ENCODE peak calls at places on chromosomes 13 and 19, in nine cellular contexts. One of them, this sample, is unnamed.

GRCh38 chr19:29489182-29489951 is 36.4 kb upstream of the VSTM2B start:
- DNase-seq in type B pancreatic cell: no peak
- DNase-seq in NCI-H1092 treated with DMSO at 0.1 percent for 48 hours: no peak
- DNase-seq in HT-29: no peak
- DNase-seq in PC-3: no peak
- DNase-seq in retina: no peak
- DNase-seq in progenitor cell of endocrine pancreas: no peak
- DNase-seq in T-helper 2 cell: no peak
- DNase-seq in activated CD8-positive, alpha-beta memory T cell treated with anti-CD3 and anti-CD28 coated beads, Interleukin-2, amount 50 U/mL, for 48 hours: no peak
- DNase-seq in this sample: no peak

GRCh38 chr19:6372594-6373095 is at the start of gene ALKBH7:
- DNase-seq in activated CD8-positive, alpha-beta memory T cell treated with anti-CD3 and anti-CD28 coated beads, Interleukin-2, amount 50 U/mL, for 48 hours: peak
- DNase-seq in NCI-H1092 treated with DMSO at 0.1 percent for 48 hours: peak
- DNase-seq in type B pancreatic cell: peak
- DNase-seq in PC-3: peak
- DNase-seq in retina: peak
- DNase-seq in HT-29: peak
- DNase-seq in progenitor cell of endocrine pancreas: peak
- DNase-seq in T-helper 2 cell: peak
- DNase-seq in this sample: peak

GRCh38 chr19:44512326-44513298 is 12.3 kb upstream of the ZNF180 start:
- DNase-seq in activated CD8-positive, alpha-beta memory T cell treated with anti-CD3 and anti-CD28 coated beads, Interleukin-2, amount 50 U/mL, for 48 hours: peak
- DNase-seq in type B pancreatic cell: no peak
- DNase-seq in T-helper 2 cell: peak
- DNase-seq in NCI-H1092 treated with DMSO at 0.1 percent for 48 hours: peak
- DNase-seq in progenitor cell of endocrine pancreas: peak
- DNase-seq in PC-3: peak
- DNase-seq in retina: no peak
- DNase-seq in HT-29: peak
- DNase-seq in this sample: peak

GRCh38 chr13:23871616-23872220 is 17.5 kb downstream of the MIPEP start:
- DNase-seq in retina: peak
- DNase-seq in activated CD8-positive, alpha-beta memory T cell treated with anti-CD3 and anti-CD28 coated beads, Interleukin-2, amount 50 U/mL, for 48 hours: no peak
- DNase-seq in HT-29: peak
- DNase-seq in NCI-H1092 treated with DMSO at 0.1 percent for 48 hours: peak
- DNase-seq in progenitor cell of endocrine pancreas: no peak
- DNase-seq in T-helper 2 cell: no peak
- DNase-seq in type B pancreatic cell: no peak
- DNase-seq in PC-3: peak
- DNase-seq in this sample: no peak

GRCh38 chr19:7340959-7341837 is 7.5 kb upstream of the ARHGEF18 start:
- DNase-seq in NCI-H1092 treated with DMSO at 0.1 percent for 48 hours: peak
- DNase-seq in progenitor cell of endocrine pancreas: peak
- DNase-seq in activated CD8-positive, alpha-beta memory T cell treated with anti-CD3 and anti-CD28 coated beads, Interleukin-2, amount 50 U/mL, for 48 hours: peak
- DNase-seq in PC-3: peak
- DNase-seq in retina: peak
- DNase-seq in type B pancreatic cell: peak
- DNase-seq in HT-29: peak
- DNase-seq in T-helper 2 cell: peak
- DNase-seq in this sample: peak

GRCh38 chr13:44347301-44347700 is 26.3 kb upstream of the SERP2 start:
- DNase-seq in HT-29: no peak
- DNase-seq in PC-3: no peak
- DNase-seq in type B pancreatic cell: no peak
- DNase-seq in progenitor cell of endocrine pancreas: no peak
- DNase-seq in retina: no peak
- DNase-seq in NCI-H1092 treated with DMSO at 0.1 percent for 48 hours: no peak
- DNase-seq in activated CD8-positive, alpha-beta memory T cell treated with anti-CD3 and anti-CD28 coated beads, Interleukin-2, amount 50 U/mL, for 48 hours: no peak
- DNase-seq in T-helper 2 cell: no peak
- DNase-seq in this sample: no peak

GRCh38 chr13:51004111-51004865 is 94.7 kb downstream of the RNASEH2B start:
- DNase-seq in HT-29: no peak
- DNase-seq in retina: no peak
- DNase-seq in T-helper 2 cell: no peak
- DNase-seq in PC-3: no peak
- DNase-seq in type B pancreatic cell: no peak
- DNase-seq in activated CD8-positive, alpha-beta memory T cell treated with anti-CD3 and anti-CD28 coated beads, Interleukin-2, amount 50 U/mL, for 48 hours: no peak
- DNase-seq in progenitor cell of endocrine pancreas: no peak
- DNase-seq in NCI-H1092 treated with DMSO at 0.1 percent for 48 hours: no peak
- DNase-seq in this sample: no peak

GRCh38 chr13:105979586-105979985 is 555.9 kb downstream of the EFNB2 start:
- DNase-seq in HT-29: peak
- DNase-seq in retina: peak
- DNase-seq in activated CD8-positive, alpha-beta memory T cell treated with anti-CD3 and anti-CD28 coated beads, Interleukin-2, amount 50 U/mL, for 48 hours: no peak
- DNase-seq in type B pancreatic cell: no peak
- DNase-seq in NCI-H1092 treated with DMSO at 0.1 percent for 48 hours: peak
- DNase-seq in PC-3: peak
- DNase-seq in progenitor cell of endocrine pancreas: no peak
- DNase-seq in T-helper 2 cell: no peak
- DNase-seq in this sample: no peak

GRCh38 chr19:18225702-18226468 is at the start of gene PDE4C:
- DNase-seq in T-helper 2 cell: no peak
- DNase-seq in retina: peak
- DNase-seq in type B pancreatic cell: no peak
- DNase-seq in activated CD8-positive, alpha-beta memory T cell treated with anti-CD3 and anti-CD28 coated beads, Interleukin-2, amount 50 U/mL, for 48 hours: no peak
- DNase-seq in HT-29: no peak
- DNase-seq in PC-3: no peak
- DNase-seq in progenitor cell of endocrine pancreas: no peak
- DNase-seq in NCI-H1092 treated with DMSO at 0.1 percent for 48 hours: no peak
- DNase-seq in this sample: peak

GRCh38 chr13:106369858-106370257 is 165.6 kb downstream of the EFNB2 start:
- DNase-seq in progenitor cell of endocrine pancreas: no peak
- DNase-seq in type B pancreatic cell: no peak
- DNase-seq in HT-29: no peak
- DNase-seq in PC-3: no peak
- DNase-seq in T-helper 2 cell: no peak
- DNase-seq in retina: no peak
- DNase-seq in NCI-H1092 treated with DMSO at 0.1 percent for 48 hours: no peak
- DNase-seq in activated CD8-positive, alpha-beta memory T cell treated with anti-CD3 and anti-CD28 coated beads, Interleukin-2, amount 50 U/mL, for 48 hours: no peak
- DNase-seq in this sample: no peak

GRCh38 chr19:17468302-17469091 is 1.8 kb upstream of the SLC27A1 start:
- DNase-seq in type B pancreatic cell: no peak
- DNase-seq in retina: no peak
- DNase-seq in T-helper 2 cell: no peak
- DNase-seq in PC-3: no peak
- DNase-seq in activated CD8-positive, alpha-beta memory T cell treated with anti-CD3 and anti-CD28 coated beads, Interleukin-2, amount 50 U/mL, for 48 hours: no peak
- DNase-seq in NCI-H1092 treated with DMSO at 0.1 percent for 48 hours: no peak
- DNase-seq in progenitor cell of endocrine pancreas: no peak
- DNase-seq in HT-29: no peak
- DNase-seq in this sample: no peak

GRCh38 chr19:35643255-35644205 is 2.0 kb downstream of the ETV2 start:
- DNase-seq in retina: peak
- DNase-seq in PC-3: peak
- DNase-seq in NCI-H1092 treated with DMSO at 0.1 percent for 48 hours: peak
- DNase-seq in progenitor cell of endocrine pancreas: peak
- DNase-seq in T-helper 2 cell: peak
- DNase-seq in type B pancreatic cell: peak
- DNase-seq in activated CD8-positive, alpha-beta memory T cell treated with anti-CD3 and anti-CD28 coated beads, Interleukin-2, amount 50 U/mL, for 48 hours: peak
- DNase-seq in HT-29: peak
- DNase-seq in this sample: peak

GRCh38 chr19:10305139-10305806 is 4.3 kb downstream of the ZGLP1 start:
- DNase-seq in progenitor cell of endocrine pancreas: no peak
- DNase-seq in type B pancreatic cell: no peak
- DNase-seq in HT-29: no peak
- DNase-seq in PC-3: no peak
- DNase-seq in T-helper 2 cell: no peak
- DNase-seq in retina: no peak
- DNase-seq in activated CD8-positive, alpha-beta memory T cell treated with anti-CD3 and anti-CD28 coated beads, Interleukin-2, amount 50 U/mL, for 48 hours: no peak
- DNase-seq in NCI-H1092 treated with DMSO at 0.1 percent for 48 hours: no peak
- DNase-seq in this sample: no peak

GRCh38 chr13:110555601-110556223 is 5.8 kb downstream of the RAB20 start:
- DNase-seq in retina: no peak
- DNase-seq in T-helper 2 cell: no peak
- DNase-seq in HT-29: peak
- DNase-seq in progenitor cell of endocrine pancreas: no peak
- DNase-seq in NCI-H1092 treated with DMSO at 0.1 percent for 48 hours: no peak
- DNase-seq in type B pancreatic cell: no peak
- DNase-seq in activated CD8-positive, alpha-beta memory T cell treated with anti-CD3 and anti-CD28 coated beads, Interleukin-2, amount 50 U/mL, for 48 hours: no peak
- DNase-seq in PC-3: peak
- DNase-seq in this sample: no peak

GRCh38 chr13:99339736-99340392 is 32.7 kb upstream of the GPR183 start:
- DNase-seq in PC-3: no peak
- DNase-seq in retina: no peak
- DNase-seq in HT-29: no peak
- DNase-seq in progenitor cell of endocrine pancreas: no peak
- DNase-seq in activated CD8-positive, alpha-beta memory T cell treated with anti-CD3 and anti-CD28 coated beads, Interleukin-2, amount 50 U/mL, for 48 hours: peak
- DNase-seq in T-helper 2 cell: peak
- DNase-seq in NCI-H1092 treated with DMSO at 0.1 percent for 48 hours: no peak
- DNase-seq in type B pancreatic cell: no peak
- DNase-seq in this sample: peak

GRCh38 chr19:13830761-13831481 is 35.7 kb downstream of the ZSWIM4 start:
- DNase-seq in NCI-H1092 treated with DMSO at 0.1 percent for 48 hours: no peak
- DNase-seq in HT-29: peak
- DNase-seq in activated CD8-positive, alpha-beta memory T cell treated with anti-CD3 and anti-CD28 coated beads, Interleukin-2, amount 50 U/mL, for 48 hours: no peak
- DNase-seq in retina: no peak
- DNase-seq in progenitor cell of endocrine pancreas: no peak
- DNase-seq in T-helper 2 cell: peak
- DNase-seq in PC-3: no peak
- DNase-seq in type B pancreatic cell: no peak
- DNase-seq in this sample: no peak

GRCh38 chr19:4911786-4912672 is 2.7 kb downstream of the UHRF1 start:
- DNase-seq in activated CD8-positive, alpha-beta memory T cell treated with anti-CD3 and anti-CD28 coated beads, Interleukin-2, amount 50 U/mL, for 48 hours: peak
- DNase-seq in progenitor cell of endocrine pancreas: peak
- DNase-seq in PC-3: peak
- DNase-seq in type B pancreatic cell: no peak
- DNase-seq in T-helper 2 cell: peak
- DNase-seq in HT-29: peak
- DNase-seq in retina: peak
- DNase-seq in NCI-H1092 treated with DMSO at 0.1 percent for 48 hours: peak
- DNase-seq in this sample: peak

GRCh38 chr19:18340237-18340989 is at the start of gene PGPEP1:
- DNase-seq in HT-29: peak
- DNase-seq in activated CD8-positive, alpha-beta memory T cell treated with anti-CD3 and anti-CD28 coated beads, Interleukin-2, amount 50 U/mL, for 48 hours: peak
- DNase-seq in T-helper 2 cell: peak
- DNase-seq in progenitor cell of endocrine pancreas: peak
- DNase-seq in type B pancreatic cell: peak
- DNase-seq in retina: peak
- DNase-seq in PC-3: peak
- DNase-seq in NCI-H1092 treated with DMSO at 0.1 percent for 48 hours: peak
- DNase-seq in this sample: peak

GRCh38 chr19:48964205-48965032 is 690 bp upstream of the FTL start:
- DNase-seq in PC-3: no peak
- DNase-seq in progenitor cell of endocrine pancreas: no peak
- DNase-seq in T-helper 2 cell: no peak
- DNase-seq in activated CD8-positive, alpha-beta memory T cell treated with anti-CD3 and anti-CD28 coated beads, Interleukin-2, amount 50 U/mL, for 48 hours: peak
- DNase-seq in retina: peak
- DNase-seq in NCI-H1092 treated with DMSO at 0.1 percent for 48 hours: no peak
- DNase-seq in HT-29: peak
- DNase-seq in type B pancreatic cell: no peak
- DNase-seq in this sample: no peak

GRCh38 chr13:26051231-26052135 is at the start of gene SHISA2:
- DNase-seq in activated CD8-positive, alpha-beta memory T cell treated with anti-CD3 and anti-CD28 coated beads, Interleukin-2, amount 50 U/mL, for 48 hours: peak
- DNase-seq in retina: peak
- DNase-seq in progenitor cell of endocrine pancreas: peak
- DNase-seq in HT-29: no peak
- DNase-seq in NCI-H1092 treated with DMSO at 0.1 percent for 48 hours: peak
- DNase-seq in PC-3: peak
- DNase-seq in type B pancreatic cell: no peak
- DNase-seq in T-helper 2 cell: no peak
- DNase-seq in this sample: peak

GRCh38 chr13:42116225-42116624 is 67.8 kb downstream of the DGKH start:
- DNase-seq in HT-29: no peak
- DNase-seq in activated CD8-positive, alpha-beta memory T cell treated with anti-CD3 and anti-CD28 coated beads, Interleukin-2, amount 50 U/mL, for 48 hours: no peak
- DNase-seq in retina: no peak
- DNase-seq in PC-3: no peak
- DNase-seq in T-helper 2 cell: no peak
- DNase-seq in progenitor cell of endocrine pancreas: no peak
- DNase-seq in type B pancreatic cell: no peak
- DNase-seq in NCI-H1092 treated with DMSO at 0.1 percent for 48 hours: no peak
- DNase-seq in this sample: no peak

GRCh38 chr19:39032164-39032918 is at the start of gene FBXO27:
- DNase-seq in NCI-H1092 treated with DMSO at 0.1 percent for 48 hours: no peak
- DNase-seq in progenitor cell of endocrine pancreas: peak
- DNase-seq in activated CD8-positive, alpha-beta memory T cell treated with anti-CD3 and anti-CD28 coated beads, Interleukin-2, amount 50 U/mL, for 48 hours: no peak
- DNase-seq in HT-29: no peak
- DNase-seq in PC-3: peak
- DNase-seq in retina: no peak
- DNase-seq in type B pancreatic cell: peak
- DNase-seq in T-helper 2 cell: no peak
- DNase-seq in this sample: peak

GRCh38 chr19:1854542-1855039 is 6.3 kb upstream of the REXO1 start:
- DNase-seq in activated CD8-positive, alpha-beta memory T cell treated with anti-CD3 and anti-CD28 coated beads, Interleukin-2, amount 50 U/mL, for 48 hours: no peak
- DNase-seq in type B pancreatic cell: no peak
- DNase-seq in T-helper 2 cell: no peak
- DNase-seq in NCI-H1092 treated with DMSO at 0.1 percent for 48 hours: no peak
- DNase-seq in PC-3: no peak
- DNase-seq in HT-29: no peak
- DNase-seq in progenitor cell of endocrine pancreas: no peak
- DNase-seq in retina: no peak
- DNase-seq in this sample: peak

GRCh38 chr19:31118926-31119325 is 230.3 kb downstream of the TSHZ3 start:
- DNase-seq in PC-3: no peak
- DNase-seq in T-helper 2 cell: no peak
- DNase-seq in activated CD8-positive, alpha-beta memory T cell treated with anti-CD3 and anti-CD28 coated beads, Interleukin-2, amount 50 U/mL, for 48 hours: no peak
- DNase-seq in retina: no peak
- DNase-seq in type B pancreatic cell: no peak
- DNase-seq in progenitor cell of endocrine pancreas: no peak
- DNase-seq in HT-29: no peak
- DNase-seq in NCI-H1092 treated with DMSO at 0.1 percent for 48 hours: no peak
- DNase-seq in this sample: no peak